ENCODE peak calls at places on chromosome 5, in five cellular contexts. E is AG10803, W is nephron progenitor cell, L is endothelial cell, Q is psoas muscle. P is an unnamed sample.

GRCh38 chr5:61139094-61139873 is 23.0 kb downstream of the SMIM15 start:
- DNase-seq in W (no peak), L (no peak), E (no peak), Q (no peak), P (no peak)

GRCh38 chr5:39494099-39494498 is 69.3 kb upstream of the DAB2 start:
- DNase-seq in L (no peak), E (peak; percentile 88), Q (no peak), W (no peak), P (no peak)

GRCh38 chr5:108148715-108149139 is 233.2 kb downstream of the FBXL17 start:
- DNase-seq in L (peak; percentile 7), W (no peak), E (peak; percentile 29), Q (no peak), P (no peak)

GRCh38 chr5:93221-93980 is 1.4 kb downstream of the PLEKHG4B start:
- DNase-seq in Q (no peak), L (no peak), W (no peak), E (no peak), P (no peak)

GRCh38 chr5:16304846-16305245 is 125.3 kb upstream of the MARCHF11 start:
- DNase-seq in E (peak; percentile 41), L (no peak), Q (no peak), W (no peak), P (no peak)

GRCh38 chr5:4873656-4874055 is 266.5 kb upstream of the ADAMTS16 start:
- DNase-seq in E (no peak), L (no peak), W (no peak), Q (no peak), P (no peak)

GRCh38 chr5:54313311-54314270 is 3.2 kb upstream of the ARL15 start:
- DNase-seq in L (no peak), W (no peak), Q (no peak), E (no peak), P (no peak)

GRCh38 chr5:115459844-115460243 is 84.7 kb downstream of the FEM1C start:
- DNase-seq in E (peak; percentile 90), L (no peak), Q (no peak), W (no peak), P (no peak)

GRCh38 chr5:169695919-169696490 is 58.9 kb downstream of the DOCK2 start:
- DNase-seq in L (no peak), Q (no peak), W (no peak), E (peak; percentile 99), P (no peak)

GRCh38 chr5:32072054-32072453 is 102.1 kb downstream of the GOLPH3 start:
- DNase-seq in L (no peak), E (no peak), W (no peak), Q (no peak), P (no peak)

GRCh38 chr5:96743065-96743768 is 64.5 kb downstream of the ERAP1 start:
- DNase-seq in L (no peak), Q (peak; percentile 63), E (peak; percentile 31), W (no peak), P (no peak)

GRCh38 chr5:109589983-109590382 is 99.7 kb upstream of the MAN2A1 start:
- DNase-seq in W (no peak), L (no peak), Q (no peak), E (peak; percentile 2), P (no peak)

GRCh38 chr5:50667079-50667652 is 729 bp downstream of the PARP8 start:
- DNase-seq in Q (peak; percentile 78), E (peak; percentile 48), L (peak; percentile 62), W (peak; percentile 73), P (peak; percentile 57)

GRCh38 chr5:128019391-128019790 is 64.2 kb upstream of the SLC12A2 start:
- DNase-seq in W (no peak), L (no peak), E (no peak), Q (no peak), P (no peak)

GRCh38 chr5:76500633-76501393 is 97.7 kb downstream of the IQGAP2 start:
- DNase-seq in Q (no peak), W (no peak), E (no peak), L (no peak), P (no peak)

GRCh38 chr5:97854871-97855762 is 672.1 kb upstream of the RIOK2 start:
- DNase-seq in E (no peak), L (no peak), W (no peak), Q (no peak), P (no peak)

GRCh38 chr5:98940586-98940985 is 11.8 kb upstream of the CHD1 start:
- DNase-seq in L (no peak), Q (no peak), W (no peak), E (peak; percentile 62), P (no peak)

GRCh38 chr5:164763211-164763610 is 1257.8 kb downstream of the MAT2B start:
- DNase-seq in Q (no peak), L (no peak), W (no peak), E (no peak), P (no peak)

GRCh38 chr5:116329503-116329902 is 244.7 kb downstream of the COMMD10 start:
- DNase-seq in L (no peak), E (no peak), Q (no peak), W (no peak), P (no peak)

GRCh38 chr5:143533978-143534763 is 130.7 kb upstream of the NR3C1 start:
- DNase-seq in Q (no peak), W (no peak), E (no peak), L (no peak), P (no peak)

GRCh38 chr5:89255845-89256463 is 373.0 kb upstream of the MEF2C start:
- DNase-seq in Q (no peak), L (no peak), W (no peak), E (peak; percentile 70), P (no peak)

DNA sequence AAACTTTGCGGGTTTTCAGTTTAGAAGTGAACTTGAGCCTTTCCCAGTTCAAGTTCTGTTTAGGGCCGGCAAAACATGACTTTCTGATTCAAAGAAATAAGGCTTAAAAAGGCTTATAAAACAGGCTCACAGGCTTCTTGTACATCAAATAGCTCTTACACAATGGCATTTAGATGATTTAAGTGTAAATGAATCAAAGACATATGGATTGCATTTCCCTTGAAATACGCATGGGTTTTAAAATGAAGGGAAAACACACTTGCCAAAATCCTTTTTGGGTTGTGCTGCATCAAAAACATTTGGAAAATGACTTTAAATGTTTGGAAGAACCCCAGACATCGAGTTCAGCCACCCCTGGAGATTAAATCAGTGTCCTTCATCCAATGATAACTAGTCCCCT is 370.9 kb upstream of the MEF2C start:
- DNase-seq in W (no peak), L (no peak), Q (no peak), E (peak; percentile 62), P (no peak)
- TF ChIP-seq CTCF in W (no peak), L (no peak), Q (no peak), E (no peak), P (no peak)

GRCh38 chr5:9799601-9800000 is 169.4 kb upstream of the TAS2R1 start:
- DNase-seq in E (no peak), Q (no peak), L (no peak), W (no peak), P (no peak)

GRCh38 chr5:9801908-9802307 is 171.8 kb upstream of the TAS2R1 start:
- DNase-seq in E (no peak), L (no peak), W (no peak), Q (no peak), P (no peak)
- TF ChIP-seq CTCF in E (no peak), L (no peak), W (no peak), Q (no peak), P (no peak)

GRCh38 chr5:42057254-42057690 is 132.2 kb downstream of the FBXO4 start:
- DNase-seq in Q (no peak), W (peak; percentile 50), E (peak; percentile 37), L (peak; percentile 59), P (peak; percentile 42)
- TF ChIP-seq CTCF in Q (peak; percentile 60), W (peak; percentile 70), E (peak; percentile 86), L (peak; percentile 88), P (peak; percentile 85)

GRCh38 chr5:78610163-78610583 is 38.4 kb downstream of the LHFPL2 start:
- DNase-seq in Q (no peak), W (no peak), L (no peak), E (peak; percentile 86), P (no peak)

GRCh38 chr5:78612227-78613150 is 36.1 kb downstream of the LHFPL2 start:
- DNase-seq in Q (no peak), E (peak; percentile 15), W (no peak), L (no peak), P (no peak)

GRCh38 chr5:78613151-78613533 is 35.4 kb downstream of the LHFPL2 start:
- DNase-seq in Q (no peak), E (no peak), L (no peak), W (no peak), P (no peak)

GRCh38 chr5:78610633-78611032 is 37.9 kb downstream of the LHFPL2 start:
- DNase-seq in W (no peak), L (no peak), E (no peak), Q (no peak), P (no peak)

DNA sequence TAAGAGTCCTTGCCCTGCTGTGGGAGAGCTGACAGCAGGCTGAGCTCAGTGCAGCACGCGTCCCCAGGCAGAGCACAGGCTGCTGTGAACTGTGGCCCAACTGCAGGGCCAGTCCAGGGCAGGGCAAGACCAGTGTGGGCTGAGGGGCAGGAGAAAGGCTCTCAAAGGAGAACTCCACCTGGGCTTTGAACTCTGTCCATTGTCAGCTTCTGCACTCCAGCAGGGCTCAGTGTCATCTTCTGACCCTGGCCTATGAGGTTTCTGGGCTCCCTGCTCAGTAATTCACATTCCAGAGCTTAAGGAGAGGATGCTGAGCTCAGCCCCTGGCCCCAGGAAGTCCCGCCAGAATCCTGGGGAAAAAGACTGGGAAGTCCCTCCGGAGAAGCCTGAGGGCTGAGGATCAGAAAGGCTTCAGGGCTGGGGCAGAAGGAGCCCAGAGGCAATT is 37.4 kb downstream of the LHFPL2 start:
- DNase-seq in Q (no peak), L (peak; percentile 12), W (no peak), E (no peak), P (no peak)
- TF ChIP-seq CTCF in Q (no peak), L (no peak), W (no peak), E (no peak), P (no peak)

DNA sequence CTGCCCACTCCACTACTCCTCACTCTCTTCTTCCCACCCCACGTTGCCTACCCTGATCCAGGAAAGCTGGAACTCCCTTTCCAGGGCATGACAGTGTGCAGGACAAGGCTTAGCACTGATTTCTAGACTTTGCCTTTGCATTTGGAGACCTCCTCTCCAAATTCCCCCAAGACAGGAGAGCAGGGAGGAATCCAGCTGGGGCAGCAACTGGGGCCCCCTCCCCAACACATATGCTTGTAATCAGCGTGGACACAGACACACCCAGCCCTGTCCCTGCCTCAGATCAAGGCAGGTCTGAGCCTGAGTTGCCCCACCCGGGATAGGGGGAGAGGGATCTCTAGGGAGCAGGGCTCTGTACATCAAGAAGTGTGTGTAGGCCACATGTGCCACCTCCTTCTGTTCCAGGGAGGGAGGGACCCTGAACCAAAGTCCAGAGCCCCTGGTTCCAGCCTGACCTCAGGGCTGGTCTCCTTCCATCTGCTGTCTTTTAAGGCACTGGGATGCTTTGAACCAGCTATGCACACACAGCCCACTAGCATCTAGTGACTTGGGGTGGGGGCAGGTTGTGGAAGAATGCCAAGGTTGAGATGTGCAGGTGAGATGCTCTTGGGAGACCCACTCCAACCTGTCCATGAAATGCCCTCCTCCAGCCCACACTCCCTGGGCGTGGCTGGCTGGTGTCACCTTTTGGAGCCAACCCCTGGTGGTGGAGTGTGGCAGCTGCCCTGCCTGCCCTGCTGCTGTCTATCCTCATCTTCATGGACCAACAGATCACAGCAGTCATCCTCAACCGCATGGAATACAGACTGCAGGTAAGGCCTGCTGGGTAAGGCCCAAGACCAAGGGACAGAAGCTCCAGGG is 7.0 kb downstream of the SLC4A9 start:
- DNase-seq in Q (no peak), W (no peak), L (no peak), E (no peak), P (no peak)
- TF ChIP-seq CTCF in Q (no peak), W (no peak), L (no peak), E (no peak), P (no peak)